ENCODE peak calls at places on chromosomes 5 and 9, in eight cellular contexts. One of them, this sample, is unnamed.

GRCh38 chr9:9783211-9783610 is 829.6 kb downstream of the PTPRD start:
- DNase-seq in activated effector memory CD4-positive, alpha-beta T cell treated with Interleukin-2 at 50 U/mL for 16 hours: no peak
- DNase-seq in cardiac septum: no peak
- DNase-seq in NCI-H345: no peak
- DNase-seq in activated CD4-positive, alpha-beta T cell treated with anti-CD3 and anti-CD28 coated beads, Interleukin-2, amount 50 U/mL, for 1 hour: no peak
- DNase-seq in caudate nucleus: no peak
- DNase-seq in type B pancreatic cell: no peak
- DNase-seq in stimulated activated CD8-positive, alpha-beta memory T cell treated with anti-CD3 and anti-CD28 coated beads, Interleukin-12 subunit alpha, Interleukin-12 subunit beta, amount 100 ng/mL, for 1 hour: no peak
- DNase-seq in this sample: no peak

GRCh38 chr5:112122353-112122752 is 296.7 kb downstream of the EPB41L4A start:
- DNase-seq in activated CD4-positive, alpha-beta T cell treated with anti-CD3 and anti-CD28 coated beads, Interleukin-2, amount 50 U/mL, for 1 hour: no peak
- DNase-seq in caudate nucleus: no peak
- DNase-seq in stimulated activated CD8-positive, alpha-beta memory T cell treated with anti-CD3 and anti-CD28 coated beads, Interleukin-12 subunit alpha, Interleukin-12 subunit beta, amount 100 ng/mL, for 1 hour: no peak
- DNase-seq in cardiac septum: no peak
- DNase-seq in activated effector memory CD4-positive, alpha-beta T cell treated with Interleukin-2 at 50 U/mL for 16 hours: no peak
- DNase-seq in type B pancreatic cell: no peak
- DNase-seq in NCI-H345: no peak
- DNase-seq in this sample: no peak

GRCh38 chr5:4017076-4017803 is 421.6 kb downstream of the IRX1 start:
- DNase-seq in activated CD4-positive, alpha-beta T cell treated with anti-CD3 and anti-CD28 coated beads, Interleukin-2, amount 50 U/mL, for 1 hour: no peak
- DNase-seq in stimulated activated CD8-positive, alpha-beta memory T cell treated with anti-CD3 and anti-CD28 coated beads, Interleukin-12 subunit alpha, Interleukin-12 subunit beta, amount 100 ng/mL, for 1 hour: no peak
- DNase-seq in activated effector memory CD4-positive, alpha-beta T cell treated with Interleukin-2 at 50 U/mL for 16 hours: no peak
- DNase-seq in NCI-H345: no peak
- DNase-seq in type B pancreatic cell: no peak
- DNase-seq in caudate nucleus: no peak
- DNase-seq in cardiac septum: no peak
- DNase-seq in this sample: no peak

GRCh38 chr5:136043551-136043950 is 14.8 kb downstream of the TGFBI start:
- DNase-seq in cardiac septum: peak; percentile 22
- DNase-seq in caudate nucleus: no peak
- DNase-seq in type B pancreatic cell: no peak
- DNase-seq in NCI-H345: no peak
- DNase-seq in activated effector memory CD4-positive, alpha-beta T cell treated with Interleukin-2 at 50 U/mL for 16 hours: no peak
- DNase-seq in activated CD4-positive, alpha-beta T cell treated with anti-CD3 and anti-CD28 coated beads, Interleukin-2, amount 50 U/mL, for 1 hour: no peak
- DNase-seq in stimulated activated CD8-positive, alpha-beta memory T cell treated with anti-CD3 and anti-CD28 coated beads, Interleukin-12 subunit alpha, Interleukin-12 subunit beta, amount 100 ng/mL, for 1 hour: no peak
- DNase-seq in this sample: no peak

GRCh38 chr5:68465133-68465532 is 249.6 kb downstream of the PIK3R1 start:
- DNase-seq in type B pancreatic cell: no peak
- DNase-seq in activated CD4-positive, alpha-beta T cell treated with anti-CD3 and anti-CD28 coated beads, Interleukin-2, amount 50 U/mL, for 1 hour: peak; percentile 9
- DNase-seq in stimulated activated CD8-positive, alpha-beta memory T cell treated with anti-CD3 and anti-CD28 coated beads, Interleukin-12 subunit alpha, Interleukin-12 subunit beta, amount 100 ng/mL, for 1 hour: no peak
- DNase-seq in NCI-H345: no peak
- DNase-seq in cardiac septum: no peak
- DNase-seq in caudate nucleus: no peak
- DNase-seq in activated effector memory CD4-positive, alpha-beta T cell treated with Interleukin-2 at 50 U/mL for 16 hours: no peak
- DNase-seq in this sample: no peak

GRCh38 chr5:34002629-34003328 is 5.1 kb downstream of the AMACR start:
- DNase-seq in activated effector memory CD4-positive, alpha-beta T cell treated with Interleukin-2 at 50 U/mL for 16 hours: no peak
- DNase-seq in caudate nucleus: no peak
- DNase-seq in NCI-H345: no peak
- DNase-seq in type B pancreatic cell: no peak
- DNase-seq in stimulated activated CD8-positive, alpha-beta memory T cell treated with anti-CD3 and anti-CD28 coated beads, Interleukin-12 subunit alpha, Interleukin-12 subunit beta, amount 100 ng/mL, for 1 hour: no peak
- DNase-seq in cardiac septum: no peak
- DNase-seq in activated CD4-positive, alpha-beta T cell treated with anti-CD3 and anti-CD28 coated beads, Interleukin-2, amount 50 U/mL, for 1 hour: no peak
- DNase-seq in this sample: no peak

GRCh38 chr5:36733183-36733582 is 126.8 kb downstream of the SLC1A3 start:
- DNase-seq in NCI-H345: peak; percentile 7
- DNase-seq in caudate nucleus: no peak
- DNase-seq in activated effector memory CD4-positive, alpha-beta T cell treated with Interleukin-2 at 50 U/mL for 16 hours: no peak
- DNase-seq in stimulated activated CD8-positive, alpha-beta memory T cell treated with anti-CD3 and anti-CD28 coated beads, Interleukin-12 subunit alpha, Interleukin-12 subunit beta, amount 100 ng/mL, for 1 hour: no peak
- DNase-seq in cardiac septum: no peak
- DNase-seq in type B pancreatic cell: no peak
- DNase-seq in activated CD4-positive, alpha-beta T cell treated with anti-CD3 and anti-CD28 coated beads, Interleukin-2, amount 50 U/mL, for 1 hour: no peak
- DNase-seq in this sample: no peak

GRCh38 chr5:69217154-69217731 is 17.4 kb upstream of the CDK7 start:
- DNase-seq in activated effector memory CD4-positive, alpha-beta T cell treated with Interleukin-2 at 50 U/mL for 16 hours: peak; percentile 91
- DNase-seq in NCI-H345: no peak
- DNase-seq in caudate nucleus: no peak
- DNase-seq in stimulated activated CD8-positive, alpha-beta memory T cell treated with anti-CD3 and anti-CD28 coated beads, Interleukin-12 subunit alpha, Interleukin-12 subunit beta, amount 100 ng/mL, for 1 hour: peak; percentile 90
- DNase-seq in cardiac septum: no peak
- DNase-seq in type B pancreatic cell: no peak
- DNase-seq in activated CD4-positive, alpha-beta T cell treated with anti-CD3 and anti-CD28 coated beads, Interleukin-2, amount 50 U/mL, for 1 hour: peak; percentile 95
- DNase-seq in this sample: no peak

GRCh38 chr9:130282000-130282700 is 16.6 kb downstream of the HMCN2 start:
- DNase-seq in type B pancreatic cell: no peak
- DNase-seq in stimulated activated CD8-positive, alpha-beta memory T cell treated with anti-CD3 and anti-CD28 coated beads, Interleukin-12 subunit alpha, Interleukin-12 subunit beta, amount 100 ng/mL, for 1 hour: no peak
- DNase-seq in NCI-H345: peak; percentile 81
- DNase-seq in cardiac septum: peak; percentile 71
- DNase-seq in activated CD4-positive, alpha-beta T cell treated with anti-CD3 and anti-CD28 coated beads, Interleukin-2, amount 50 U/mL, for 1 hour: no peak
- DNase-seq in caudate nucleus: no peak
- DNase-seq in activated effector memory CD4-positive, alpha-beta T cell treated with Interleukin-2 at 50 U/mL for 16 hours: no peak
- DNase-seq in this sample: no peak

GRCh38 chr9:83218411-83219090 is 155.6 kb upstream of the RASEF start:
- DNase-seq in stimulated activated CD8-positive, alpha-beta memory T cell treated with anti-CD3 and anti-CD28 coated beads, Interleukin-12 subunit alpha, Interleukin-12 subunit beta, amount 100 ng/mL, for 1 hour: no peak
- DNase-seq in activated CD4-positive, alpha-beta T cell treated with anti-CD3 and anti-CD28 coated beads, Interleukin-2, amount 50 U/mL, for 1 hour: no peak
- DNase-seq in caudate nucleus: no peak
- DNase-seq in NCI-H345: no peak
- DNase-seq in cardiac septum: no peak
- DNase-seq in activated effector memory CD4-positive, alpha-beta T cell treated with Interleukin-2 at 50 U/mL for 16 hours: no peak
- DNase-seq in type B pancreatic cell: no peak
- DNase-seq in this sample: no peak

GRCh38 chr5:60339691-60340191 is 360.2 kb downstream of the DEPDC1B start:
- DNase-seq in activated CD4-positive, alpha-beta T cell treated with anti-CD3 and anti-CD28 coated beads, Interleukin-2, amount 50 U/mL, for 1 hour: no peak
- DNase-seq in type B pancreatic cell: no peak
- DNase-seq in stimulated activated CD8-positive, alpha-beta memory T cell treated with anti-CD3 and anti-CD28 coated beads, Interleukin-12 subunit alpha, Interleukin-12 subunit beta, amount 100 ng/mL, for 1 hour: no peak
- DNase-seq in caudate nucleus: peak; percentile 22
- DNase-seq in activated effector memory CD4-positive, alpha-beta T cell treated with Interleukin-2 at 50 U/mL for 16 hours: no peak
- DNase-seq in NCI-H345: no peak
- DNase-seq in cardiac septum: no peak
- DNase-seq in this sample: no peak

GRCh38 chr5:149455889-149456409 is 76.9 kb upstream of the IL17B start:
- DNase-seq in activated CD4-positive, alpha-beta T cell treated with anti-CD3 and anti-CD28 coated beads, Interleukin-2, amount 50 U/mL, for 1 hour: no peak
- DNase-seq in activated effector memory CD4-positive, alpha-beta T cell treated with Interleukin-2 at 50 U/mL for 16 hours: no peak
- DNase-seq in caudate nucleus: no peak
- DNase-seq in type B pancreatic cell: no peak
- DNase-seq in NCI-H345: no peak
- DNase-seq in stimulated activated CD8-positive, alpha-beta memory T cell treated with anti-CD3 and anti-CD28 coated beads, Interleukin-12 subunit alpha, Interleukin-12 subunit beta, amount 100 ng/mL, for 1 hour: no peak
- DNase-seq in cardiac septum: no peak
- DNase-seq in this sample: no peak

GRCh38 chr5:170070556-170071412 is 34.9 kb upstream of the FOXI1 start:
- DNase-seq in stimulated activated CD8-positive, alpha-beta memory T cell treated with anti-CD3 and anti-CD28 coated beads, Interleukin-12 subunit alpha, Interleukin-12 subunit beta, amount 100 ng/mL, for 1 hour: no peak
- DNase-seq in NCI-H345: no peak
- DNase-seq in caudate nucleus: no peak
- DNase-seq in type B pancreatic cell: no peak
- DNase-seq in cardiac septum: no peak
- DNase-seq in activated CD4-positive, alpha-beta T cell treated with anti-CD3 and anti-CD28 coated beads, Interleukin-2, amount 50 U/mL, for 1 hour: peak; percentile 2
- DNase-seq in activated effector memory CD4-positive, alpha-beta T cell treated with Interleukin-2 at 50 U/mL for 16 hours: no peak
- DNase-seq in this sample: peak; percentile 3

GRCh38 chr5:116303810-116304209 is 219.0 kb downstream of the COMMD10 start:
- DNase-seq in type B pancreatic cell: no peak
- DNase-seq in stimulated activated CD8-positive, alpha-beta memory T cell treated with anti-CD3 and anti-CD28 coated beads, Interleukin-12 subunit alpha, Interleukin-12 subunit beta, amount 100 ng/mL, for 1 hour: no peak
- DNase-seq in caudate nucleus: no peak
- DNase-seq in activated effector memory CD4-positive, alpha-beta T cell treated with Interleukin-2 at 50 U/mL for 16 hours: no peak
- DNase-seq in activated CD4-positive, alpha-beta T cell treated with anti-CD3 and anti-CD28 coated beads, Interleukin-2, amount 50 U/mL, for 1 hour: no peak
- DNase-seq in cardiac septum: no peak
- DNase-seq in NCI-H345: no peak
- DNase-seq in this sample: no peak

GRCh38 chr9:134634667-134635230 is 6.9 kb upstream of the COL5A1 start:
- DNase-seq in caudate nucleus: no peak
- DNase-seq in NCI-H345: no peak
- DNase-seq in activated CD4-positive, alpha-beta T cell treated with anti-CD3 and anti-CD28 coated beads, Interleukin-2, amount 50 U/mL, for 1 hour: no peak
- DNase-seq in type B pancreatic cell: no peak
- DNase-seq in activated effector memory CD4-positive, alpha-beta T cell treated with Interleukin-2 at 50 U/mL for 16 hours: no peak
- DNase-seq in cardiac septum: peak; percentile 54
- DNase-seq in stimulated activated CD8-positive, alpha-beta memory T cell treated with anti-CD3 and anti-CD28 coated beads, Interleukin-12 subunit alpha, Interleukin-12 subunit beta, amount 100 ng/mL, for 1 hour: no peak
- DNase-seq in this sample: no peak

GRCh38 chr5:10503321-10503720 is 60.5 kb upstream of the ANKRD33B start:
- DNase-seq in activated effector memory CD4-positive, alpha-beta T cell treated with Interleukin-2 at 50 U/mL for 16 hours: no peak
- DNase-seq in stimulated activated CD8-positive, alpha-beta memory T cell treated with anti-CD3 and anti-CD28 coated beads, Interleukin-12 subunit alpha, Interleukin-12 subunit beta, amount 100 ng/mL, for 1 hour: no peak
- DNase-seq in activated CD4-positive, alpha-beta T cell treated with anti-CD3 and anti-CD28 coated beads, Interleukin-2, amount 50 U/mL, for 1 hour: no peak
- DNase-seq in cardiac septum: no peak
- DNase-seq in NCI-H345: no peak
- DNase-seq in type B pancreatic cell: no peak
- DNase-seq in caudate nucleus: no peak
- DNase-seq in this sample: no peak

GRCh38 chr5:40681351-40682311 is 1.9 kb downstream of the PTGER4 start:
- DNase-seq in activated effector memory CD4-positive, alpha-beta T cell treated with Interleukin-2 at 50 U/mL for 16 hours: peak; percentile 30
- DNase-seq in activated CD4-positive, alpha-beta T cell treated with anti-CD3 and anti-CD28 coated beads, Interleukin-2, amount 50 U/mL, for 1 hour: no peak
- DNase-seq in cardiac septum: peak; percentile 84
- DNase-seq in NCI-H345: no peak
- DNase-seq in caudate nucleus: no peak
- DNase-seq in stimulated activated CD8-positive, alpha-beta memory T cell treated with anti-CD3 and anti-CD28 coated beads, Interleukin-12 subunit alpha, Interleukin-12 subunit beta, amount 100 ng/mL, for 1 hour: no peak
- DNase-seq in type B pancreatic cell: no peak
- DNase-seq in this sample: no peak

GRCh38 chr9:9003184-9003583 is 1203.6 kb upstream of the DMAC1 start:
- DNase-seq in NCI-H345: peak; percentile 3
- DNase-seq in cardiac septum: no peak
- DNase-seq in activated effector memory CD4-positive, alpha-beta T cell treated with Interleukin-2 at 50 U/mL for 16 hours: no peak
- DNase-seq in type B pancreatic cell: no peak
- DNase-seq in stimulated activated CD8-positive, alpha-beta memory T cell treated with anti-CD3 and anti-CD28 coated beads, Interleukin-12 subunit alpha, Interleukin-12 subunit beta, amount 100 ng/mL, for 1 hour: no peak
- DNase-seq in caudate nucleus: no peak
- DNase-seq in activated CD4-positive, alpha-beta T cell treated with anti-CD3 and anti-CD28 coated beads, Interleukin-2, amount 50 U/mL, for 1 hour: no peak
- DNase-seq in this sample: no peak

GRCh38 chr5:59104400-59105117 is 521.7 kb downstream of the RAB3C start:
- DNase-seq in stimulated activated CD8-positive, alpha-beta memory T cell treated with anti-CD3 and anti-CD28 coated beads, Interleukin-12 subunit alpha, Interleukin-12 subunit beta, amount 100 ng/mL, for 1 hour: no peak
- DNase-seq in activated effector memory CD4-positive, alpha-beta T cell treated with Interleukin-2 at 50 U/mL for 16 hours: no peak
- DNase-seq in cardiac septum: no peak
- DNase-seq in caudate nucleus: no peak
- DNase-seq in NCI-H345: no peak
- DNase-seq in activated CD4-positive, alpha-beta T cell treated with anti-CD3 and anti-CD28 coated beads, Interleukin-2, amount 50 U/mL, for 1 hour: no peak
- DNase-seq in type B pancreatic cell: no peak
- DNase-seq in this sample: no peak

GRCh38 chr9:124749811-124750210 is 21.3 kb downstream of the NR6A1 start:
- DNase-seq in stimulated activated CD8-positive, alpha-beta memory T cell treated with anti-CD3 and anti-CD28 coated beads, Interleukin-12 subunit alpha, Interleukin-12 subunit beta, amount 100 ng/mL, for 1 hour: no peak
- DNase-seq in type B pancreatic cell: no peak
- DNase-seq in activated effector memory CD4-positive, alpha-beta T cell treated with Interleukin-2 at 50 U/mL for 16 hours: no peak
- DNase-seq in caudate nucleus: no peak
- DNase-seq in NCI-H345: no peak
- DNase-seq in cardiac septum: no peak
- DNase-seq in activated CD4-positive, alpha-beta T cell treated with anti-CD3 and anti-CD28 coated beads, Interleukin-2, amount 50 U/mL, for 1 hour: no peak
- DNase-seq in this sample: no peak

GRCh38 chr9:136784249-136784996 is 6.7 kb upstream of the TMEM141 start:
- DNase-seq in cardiac septum: no peak
- DNase-seq in activated effector memory CD4-positive, alpha-beta T cell treated with Interleukin-2 at 50 U/mL for 16 hours: no peak
- DNase-seq in caudate nucleus: no peak
- DNase-seq in activated CD4-positive, alpha-beta T cell treated with anti-CD3 and anti-CD28 coated beads, Interleukin-2, amount 50 U/mL, for 1 hour: no peak
- DNase-seq in stimulated activated CD8-positive, alpha-beta memory T cell treated with anti-CD3 and anti-CD28 coated beads, Interleukin-12 subunit alpha, Interleukin-12 subunit beta, amount 100 ng/mL, for 1 hour: no peak
- DNase-seq in type B pancreatic cell: no peak
- DNase-seq in NCI-H345: peak; percentile 25
- DNase-seq in this sample: no peak

GRCh38 chr5:144395704-144396103 is 225.0 kb downstream of the KCTD16 start:
- DNase-seq in activated effector memory CD4-positive, alpha-beta T cell treated with Interleukin-2 at 50 U/mL for 16 hours: no peak
- DNase-seq in stimulated activated CD8-positive, alpha-beta memory T cell treated with anti-CD3 and anti-CD28 coated beads, Interleukin-12 subunit alpha, Interleukin-12 subunit beta, amount 100 ng/mL, for 1 hour: no peak
- DNase-seq in type B pancreatic cell: no peak
- DNase-seq in cardiac septum: no peak
- DNase-seq in activated CD4-positive, alpha-beta T cell treated with anti-CD3 and anti-CD28 coated beads, Interleukin-2, amount 50 U/mL, for 1 hour: no peak
- DNase-seq in NCI-H345: no peak
- DNase-seq in caudate nucleus: no peak
- DNase-seq in this sample: no peak

GRCh38 chr9:15541862-15542261 is 11.0 kb upstream of the CCDC171 start:
- DNase-seq in activated CD4-positive, alpha-beta T cell treated with anti-CD3 and anti-CD28 coated beads, Interleukin-2, amount 50 U/mL, for 1 hour: no peak
- DNase-seq in caudate nucleus: no peak
- DNase-seq in type B pancreatic cell: no peak
- DNase-seq in stimulated activated CD8-positive, alpha-beta memory T cell treated with anti-CD3 and anti-CD28 coated beads, Interleukin-12 subunit alpha, Interleukin-12 subunit beta, amount 100 ng/mL, for 1 hour: no peak
- DNase-seq in NCI-H345: no peak
- DNase-seq in activated effector memory CD4-positive, alpha-beta T cell treated with Interleukin-2 at 50 U/mL for 16 hours: no peak
- DNase-seq in cardiac septum: no peak
- DNase-seq in this sample: no peak

GRCh38 chr9:16058131-16058549 is 505.3 kb downstream of the CCDC171 start:
- DNase-seq in activated CD4-positive, alpha-beta T cell treated with anti-CD3 and anti-CD28 coated beads, Interleukin-2, amount 50 U/mL, for 1 hour: no peak
- DNase-seq in NCI-H345: no peak
- DNase-seq in cardiac septum: no peak
- DNase-seq in type B pancreatic cell: no peak
- DNase-seq in stimulated activated CD8-positive, alpha-beta memory T cell treated with anti-CD3 and anti-CD28 coated beads, Interleukin-12 subunit alpha, Interleukin-12 subunit beta, amount 100 ng/mL, for 1 hour: no peak
- DNase-seq in activated effector memory CD4-positive, alpha-beta T cell treated with Interleukin-2 at 50 U/mL for 16 hours: no peak
- DNase-seq in caudate nucleus: no peak
- DNase-seq in this sample: no peak

GRCh38 chr9:36399980-36400331 is at the start of gene RNF38:
- DNase-seq in activated CD4-positive, alpha-beta T cell treated with anti-CD3 and anti-CD28 coated beads, Interleukin-2, amount 50 U/mL, for 1 hour: peak; percentile 62
- DNase-seq in caudate nucleus: no peak
- DNase-seq in NCI-H345: no peak
- DNase-seq in activated effector memory CD4-positive, alpha-beta T cell treated with Interleukin-2 at 50 U/mL for 16 hours: no peak
- DNase-seq in cardiac septum: no peak
- DNase-seq in stimulated activated CD8-positive, alpha-beta memory T cell treated with anti-CD3 and anti-CD28 coated beads, Interleukin-12 subunit alpha, Interleukin-12 subunit beta, amount 100 ng/mL, for 1 hour: no peak
- DNase-seq in type B pancreatic cell: no peak
- DNase-seq in this sample: no peak

GRCh38 chr9:72540348-72540873 is 19.0 kb downstream of the TMC1 start:
- DNase-seq in stimulated activated CD8-positive, alpha-beta memory T cell treated with anti-CD3 and anti-CD28 coated beads, Interleukin-12 subunit alpha, Interleukin-12 subunit beta, amount 100 ng/mL, for 1 hour: no peak
- DNase-seq in NCI-H345: no peak
- DNase-seq in type B pancreatic cell: no peak
- DNase-seq in activated CD4-positive, alpha-beta T cell treated with anti-CD3 and anti-CD28 coated beads, Interleukin-2, amount 50 U/mL, for 1 hour: no peak
- DNase-seq in caudate nucleus: no peak
- DNase-seq in activated effector memory CD4-positive, alpha-beta T cell treated with Interleukin-2 at 50 U/mL for 16 hours: no peak
- DNase-seq in cardiac septum: no peak
- DNase-seq in this sample: no peak

GRCh38 chr5:144230806-144231205 is 60.1 kb downstream of the KCTD16 start:
- DNase-seq in activated CD4-positive, alpha-beta T cell treated with anti-CD3 and anti-CD28 coated beads, Interleukin-2, amount 50 U/mL, for 1 hour: no peak
- DNase-seq in NCI-H345: peak; percentile 68
- DNase-seq in cardiac septum: no peak
- DNase-seq in stimulated activated CD8-positive, alpha-beta memory T cell treated with anti-CD3 and anti-CD28 coated beads, Interleukin-12 subunit alpha, Interleukin-12 subunit beta, amount 100 ng/mL, for 1 hour: no peak
- DNase-seq in activated effector memory CD4-positive, alpha-beta T cell treated with Interleukin-2 at 50 U/mL for 16 hours: no peak
- DNase-seq in type B pancreatic cell: no peak
- DNase-seq in caudate nucleus: no peak
- DNase-seq in this sample: no peak

GRCh38 chr5:116844015-116844414 is 269.4 kb upstream of the SEMA6A start:
- DNase-seq in type B pancreatic cell: no peak
- DNase-seq in NCI-H345: no peak
- DNase-seq in activated CD4-positive, alpha-beta T cell treated with anti-CD3 and anti-CD28 coated beads, Interleukin-2, amount 50 U/mL, for 1 hour: no peak
- DNase-seq in stimulated activated CD8-positive, alpha-beta memory T cell treated with anti-CD3 and anti-CD28 coated beads, Interleukin-12 subunit alpha, Interleukin-12 subunit beta, amount 100 ng/mL, for 1 hour: no peak
- DNase-seq in cardiac septum: no peak
- DNase-seq in caudate nucleus: no peak
- DNase-seq in activated effector memory CD4-positive, alpha-beta T cell treated with Interleukin-2 at 50 U/mL for 16 hours: no peak
- DNase-seq in this sample: no peak

GRCh38 chr9:14799030-14799429 is 76.5 kb upstream of the CER1 start:
- DNase-seq in caudate nucleus: no peak
- DNase-seq in type B pancreatic cell: no peak
- DNase-seq in NCI-H345: no peak
- DNase-seq in activated CD4-positive, alpha-beta T cell treated with anti-CD3 and anti-CD28 coated beads, Interleukin-2, amount 50 U/mL, for 1 hour: no peak
- DNase-seq in activated effector memory CD4-positive, alpha-beta T cell treated with Interleukin-2 at 50 U/mL for 16 hours: no peak
- DNase-seq in cardiac septum: no peak
- DNase-seq in stimulated activated CD8-positive, alpha-beta memory T cell treated with anti-CD3 and anti-CD28 coated beads, Interleukin-12 subunit alpha, Interleukin-12 subunit beta, amount 100 ng/mL, for 1 hour: no peak
- DNase-seq in this sample: no peak

GRCh38 chr9:89436963-89437625 is 60.8 kb downstream of the SEMA4D start:
- DNase-seq in activated CD4-positive, alpha-beta T cell treated with anti-CD3 and anti-CD28 coated beads, Interleukin-2, amount 50 U/mL, for 1 hour: peak; percentile 65
- DNase-seq in type B pancreatic cell: no peak
- DNase-seq in NCI-H345: peak; percentile 67
- DNase-seq in caudate nucleus: peak; percentile 67
- DNase-seq in cardiac septum: no peak
- DNase-seq in activated effector memory CD4-positive, alpha-beta T cell treated with Interleukin-2 at 50 U/mL for 16 hours: peak; percentile 70
- DNase-seq in stimulated activated CD8-positive, alpha-beta memory T cell treated with anti-CD3 and anti-CD28 coated beads, Interleukin-12 subunit alpha, Interleukin-12 subunit beta, amount 100 ng/mL, for 1 hour: no peak
- DNase-seq in this sample: no peak

GRCh38 chr5:152689275-152689711 is 284.2 kb upstream of the NMUR2 start:
- DNase-seq in activated effector memory CD4-positive, alpha-beta T cell treated with Interleukin-2 at 50 U/mL for 16 hours: no peak
- DNase-seq in caudate nucleus: no peak
- DNase-seq in cardiac septum: no peak
- DNase-seq in NCI-H345: no peak
- DNase-seq in stimulated activated CD8-positive, alpha-beta memory T cell treated with anti-CD3 and anti-CD28 coated beads, Interleukin-12 subunit alpha, Interleukin-12 subunit beta, amount 100 ng/mL, for 1 hour: no peak
- DNase-seq in type B pancreatic cell: no peak
- DNase-seq in activated CD4-positive, alpha-beta T cell treated with anti-CD3 and anti-CD28 coated beads, Interleukin-2, amount 50 U/mL, for 1 hour: no peak
- DNase-seq in this sample: no peak

GRCh38 chr5:145375521-145375920 is 459.6 kb downstream of the PRELID2 start:
- DNase-seq in activated effector memory CD4-positive, alpha-beta T cell treated with Interleukin-2 at 50 U/mL for 16 hours: no peak
- DNase-seq in NCI-H345: no peak
- DNase-seq in activated CD4-positive, alpha-beta T cell treated with anti-CD3 and anti-CD28 coated beads, Interleukin-2, amount 50 U/mL, for 1 hour: no peak
- DNase-seq in type B pancreatic cell: no peak
- DNase-seq in caudate nucleus: no peak
- DNase-seq in cardiac septum: no peak
- DNase-seq in stimulated activated CD8-positive, alpha-beta memory T cell treated with anti-CD3 and anti-CD28 coated beads, Interleukin-12 subunit alpha, Interleukin-12 subunit beta, amount 100 ng/mL, for 1 hour: no peak
- DNase-seq in this sample: no peak

GRCh38 chr5:35794688-35795375 is 61.9 kb upstream of the IL7R start:
- DNase-seq in activated CD4-positive, alpha-beta T cell treated with anti-CD3 and anti-CD28 coated beads, Interleukin-2, amount 50 U/mL, for 1 hour: no peak
- DNase-seq in stimulated activated CD8-positive, alpha-beta memory T cell treated with anti-CD3 and anti-CD28 coated beads, Interleukin-12 subunit alpha, Interleukin-12 subunit beta, amount 100 ng/mL, for 1 hour: no peak
- DNase-seq in type B pancreatic cell: no peak
- DNase-seq in activated effector memory CD4-positive, alpha-beta T cell treated with Interleukin-2 at 50 U/mL for 16 hours: no peak
- DNase-seq in NCI-H345: no peak
- DNase-seq in caudate nucleus: no peak
- DNase-seq in cardiac septum: no peak
- DNase-seq in this sample: no peak

This sample was measured in AG04450.